ENCODE peak calls at places on chromosome 13, in nine cellular contexts. Z is OCI-LY7, J is fibroblast of mammary gland, V is upper lobe of right lung, S is tibial artery, I is tibial nerve, M is RWPE1, R is AG04450, B is omental fat pad. N is an unnamed sample.

GRCh38 chr13:110915874-110916670 is 1.2 kb upstream of the ANKRD10 start:
- DNase-seq in M (peak), I (no peak), V (no peak), Z (no peak), R (no peak), B (no peak), J (peak), S (no peak), N (no peak)

GRCh38 chr13:67186985-67187569 is 43.1 kb downstream of the PCDH9 start:
- DNase-seq in M (no peak), B (no peak), I (no peak), Z (no peak), S (no peak), R (no peak), V (no peak), J (no peak), N (no peak)

GRCh38 chr13:98795220-98795619 is 42.7 kb upstream of the SLC15A1 start:
- DNase-seq in J (no peak), M (no peak), R (no peak), V (no peak), S (no peak), Z (no peak), B (no peak), I (no peak), N (no peak)

GRCh38 chr13:21531475-21531874 is 72.4 kb upstream of the ZDHHC20 start:
- DNase-seq in V (no peak), I (no peak), M (no peak), Z (no peak), S (no peak), R (no peak), J (no peak), B (no peak), N (no peak)

GRCh38 chr13:75908137-75908536 is 272.0 kb downstream of the LMO7 start:
- DNase-seq in V (no peak), S (no peak), J (peak), Z (no peak), I (no peak), M (no peak), R (no peak), B (no peak), N (peak)

GRCh38 chr13:109704771-109705628 is 81.4 kb downstream of the IRS2 start:
- DNase-seq in M (peak), J (peak), B (no peak), Z (no peak), I (no peak), R (no peak), V (peak), S (peak), N (no peak)

GRCh38 chr13:43785681-43786471 is 896 bp downstream of the ENOX1 start:
- DNase-seq in V (peak), S (peak), B (peak), M (peak), Z (peak), J (peak), R (peak), I (peak), N (no peak)

GRCh38 chr13:43908156-43909126 is 28.7 kb downstream of the LACC1 start:
- DNase-seq in J (peak), B (no peak), V (no peak), M (peak), S (no peak), Z (peak), I (no peak), R (peak), N (no peak)

GRCh38 chr13:60790620-60791019 is 393.6 kb downstream of the TDRD3 start:
- DNase-seq in I (no peak), Z (no peak), J (no peak), R (no peak), M (no peak), B (no peak), S (peak), V (no peak), N (no peak)

GRCh38 chr13:114105351-114106225 is 26.8 kb downstream of the RASA3 start:
- DNase-seq in J (no peak), M (no peak), S (peak), V (peak), Z (no peak), R (no peak), I (peak), B (peak), N (no peak)

GRCh38 chr13:36212789-36213188 is 1.6 kb downstream of the SOHLH2 start:
- DNase-seq in I (no peak), R (no peak), M (no peak), V (no peak), J (no peak), B (no peak), Z (no peak), S (no peak), N (no peak)

GRCh38 chr13:40269086-40269485 is 397.4 kb downstream of the FOXO1 start:
- DNase-seq in J (peak), Z (no peak), M (no peak), I (no peak), S (no peak), R (no peak), V (no peak), B (no peak), N (no peak)

GRCh38 chr13:27783111-27783510 is 9.2 kb upstream of the GSX1 start:
- DNase-seq in I (no peak), J (no peak), B (no peak), S (no peak), M (peak), V (no peak), Z (no peak), R (no peak), N (no peak)

GRCh38 chr13:41054212-41054877 is 7.0 kb upstream of the WBP4 start:
- DNase-seq in B (no peak), S (no peak), J (peak), I (no peak), R (no peak), Z (peak), V (no peak), M (no peak), N (no peak)

GRCh38 chr13:107043016-107043957 is 475.4 kb upstream of the ARGLU1 start:
- DNase-seq in M (no peak), J (no peak), Z (no peak), R (no peak), S (no peak), B (no peak), V (no peak), I (no peak), N (no peak)

GRCh38 chr13:60397693-60398437 is 845 bp downstream of the TDRD3 start:
- DNase-seq in J (peak), B (peak), M (peak), Z (peak), R (peak), S (peak), V (peak), I (peak), N (no peak)

GRCh38 chr13:61052175-61052574 is 363.5 kb downstream of the PCDH20 start:
- DNase-seq in I (no peak), S (no peak), Z (no peak), R (no peak), B (no peak), J (no peak), M (no peak), V (no peak), N (no peak)

GRCh38 chr13:40164137-40164536 is 502.3 kb downstream of the FOXO1 start:
- DNase-seq in I (no peak), R (no peak), V (no peak), B (no peak), Z (no peak), M (peak), S (no peak), J (peak), N (no peak)

GRCh38 chr13:34369925-34370324 is 552.0 kb downstream of the RFC3 start:
- DNase-seq in J (no peak), S (no peak), B (no peak), R (no peak), Z (no peak), M (no peak), I (no peak), V (no peak), N (no peak)

GRCh38 chr13:41268764-41269163 is 5.4 kb upstream of the MTRF1 start:
- DNase-seq in V (no peak), J (peak), R (no peak), I (no peak), S (no peak), Z (peak), M (no peak), B (no peak), N (no peak)

GRCh38 chr13:99982741-99983400 is 1.3 kb downstream of the ZIC2 start:
- DNase-seq in M (no peak), I (no peak), S (no peak), Z (no peak), B (no peak), J (no peak), V (no peak), R (no peak), N (no peak)

GRCh38 chr13:75136151-75136550 is 345.8 kb downstream of the TBC1D4 start:
- DNase-seq in B (no peak), R (no peak), V (no peak), Z (no peak), I (no peak), J (no peak), M (no peak), S (no peak), N (no peak)

GRCh38 chr13:107642841-107643240 is 572.5 kb downstream of the LIG4 start:
- DNase-seq in Z (no peak), V (no peak), I (no peak), M (no peak), B (no peak), R (peak), J (no peak), S (no peak), N (no peak)

GRCh38 chr13:42992585-42993122 is 613 bp upstream of the EPSTI1 start:
- DNase-seq in V (no peak), M (no peak), R (no peak), I (no peak), S (no peak), J (no peak), B (no peak), Z (peak), N (no peak)

GRCh38 chr13:111399334-111399733 is 78.9 kb downstream of the TEX29 start:
- DNase-seq in I (no peak), J (no peak), V (no peak), M (no peak), Z (no peak), S (peak), R (no peak), B (no peak), N (no peak)

GRCh38 chr13:51912091-51912490 is 50.3 kb downstream of the CCDC70 start:
- DNase-seq in V (no peak), Z (peak), M (no peak), J (no peak), I (no peak), S (no peak), R (no peak), B (no peak), N (no peak)

GRCh38 chr13:51912511-51913225 is 50.9 kb downstream of the CCDC70 start:
- DNase-seq in B (no peak), S (no peak), J (no peak), M (no peak), Z (peak), V (no peak), I (no peak), R (no peak), N (no peak)

GRCh38 chr13:51914137-51914493 is 52.3 kb downstream of the CCDC70 start:
- DNase-seq in Z (no peak), R (no peak), I (no peak), B (no peak), S (no peak), M (no peak), J (no peak), V (no peak), N (no peak)

GRCh38 chr13:51916419-51916818 is 54.6 kb downstream of the CCDC70 start:
- DNase-seq in Z (no peak), I (no peak), J (no peak), M (no peak), B (no peak), S (no peak), V (no peak), R (no peak), N (no peak)

DNA sequence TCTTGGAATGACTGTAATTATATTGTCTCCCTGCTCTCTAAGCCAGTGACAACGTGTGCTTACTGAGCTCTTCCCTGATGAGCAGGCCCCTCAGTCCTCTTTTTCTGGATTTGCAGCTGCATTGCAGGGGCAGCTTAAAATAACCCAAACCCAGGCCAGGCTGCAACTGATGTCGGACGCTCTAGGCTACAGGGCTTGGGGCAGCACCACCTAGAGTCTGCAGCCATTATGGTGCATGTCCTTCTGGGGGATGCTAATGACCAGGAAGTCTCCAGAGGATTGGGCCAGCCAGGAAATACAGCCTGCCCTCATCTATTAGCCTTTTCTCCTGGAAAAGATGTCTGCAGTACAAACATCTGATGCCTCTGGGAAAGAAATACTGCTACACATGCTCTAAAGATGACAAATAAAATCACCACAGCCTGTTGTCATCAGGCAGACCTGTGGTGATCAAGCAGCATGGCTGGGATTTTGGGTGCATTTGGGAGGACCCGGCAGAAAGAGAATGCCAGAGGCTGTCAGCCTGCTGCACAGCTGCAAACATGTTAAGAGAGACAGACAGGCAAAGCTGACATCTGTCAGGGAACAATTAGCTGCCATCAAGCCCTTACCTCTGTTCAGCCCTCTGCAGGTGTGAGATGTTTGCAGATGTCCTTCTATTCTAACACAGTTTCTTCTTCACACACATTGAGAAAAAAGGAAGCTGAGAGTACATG is 51.8 kb downstream of the CCDC70 start:
- DNase-seq in J (no peak), V (no peak), I (no peak), R (no peak), S (no peak), Z (peak), M (no peak), B (no peak), N (no peak)
- TF ChIP-seq CTCF in J (no peak), V (no peak), I (no peak), R (no peak), S (no peak), Z (peak), M (no peak), B (no peak), N (no peak)

GRCh38 chr13:54733639-54734038 is 1705.0 kb downstream of the OLFM4 start:
- DNase-seq in S (no peak), J (no peak), R (no peak), B (no peak), Z (no peak), I (no peak), M (peak), V (no peak), N (no peak)
- TF ChIP-seq CTCF in S (no peak), J (no peak), R (no peak), B (no peak), Z (no peak), I (no peak), M (no peak), V (no peak), N (no peak)

GRCh38 chr13:82330499-82330898 is 1551.8 kb downstream of the SLITRK1 start:
- DNase-seq in B (no peak), I (no peak), S (no peak), R (no peak), J (peak), Z (peak), V (no peak), M (no peak), N (no peak)
- TF ChIP-seq CTCF in B (no peak), I (no peak), S (no peak), R (peak), J (peak), Z (peak), V (peak), M (no peak), N (no peak)

GRCh38 chr13:81480634-81481033 is 1139.7 kb upstream of the SPRY2 start:
- DNase-seq in V (no peak), R (no peak), S (no peak), B (no peak), I (no peak), Z (no peak), M (no peak), J (no peak), N (no peak)
- TF ChIP-seq CTCF in V (no peak), R (no peak), S (no peak), B (no peak), I (no peak), Z (no peak), M (no peak), J (no peak), N (no peak)

GRCh38 chr13:96141032-96141431 is 51.1 kb downstream of the HS6ST3 start:
- DNase-seq in V (no peak), S (no peak), B (no peak), I (no peak), Z (peak), J (peak), R (no peak), M (no peak), N (no peak)
- TF ChIP-seq CTCF in V (no peak), S (no peak), B (no peak), I (no peak), Z (peak), J (peak), R (peak), M (no peak), N (no peak)

GRCh38 chr13:23723463-23723862 is 153.3 kb downstream of the TNFRSF19 start:
- DNase-seq in R (peak), S (no peak), V (no peak), J (peak), I (no peak), B (no peak), Z (no peak), M (no peak), N (no peak)
- TF ChIP-seq CTCF in R (no peak), S (no peak), V (no peak), J (peak), I (no peak), B (no peak), Z (no peak), M (no peak), N (no peak)

DNA sequence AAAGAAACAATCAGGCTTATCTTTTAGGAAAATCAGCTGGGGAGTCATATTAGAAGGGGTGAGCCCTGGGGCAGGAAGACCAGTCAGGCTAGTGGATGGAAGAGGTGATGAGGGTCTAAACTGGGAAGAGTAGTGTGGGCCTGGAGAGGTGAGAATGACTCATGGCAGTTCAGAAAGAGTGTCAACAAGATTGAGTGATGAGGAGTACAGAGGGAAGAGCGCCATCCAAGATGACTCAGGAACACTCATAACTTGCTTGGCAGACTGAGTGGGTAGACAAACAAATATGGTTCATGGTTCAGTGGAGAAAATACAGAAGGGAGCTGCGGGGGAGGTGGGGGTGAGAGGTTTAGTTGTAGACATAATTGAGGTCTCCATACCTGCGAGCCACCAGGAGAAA is 17.3 kb upstream of the CLDN10 start:
- DNase-seq in J (peak), M (peak), I (no peak), V (no peak), R (no peak), S (no peak), Z (no peak), B (no peak), N (no peak)
- TF ChIP-seq CTCF in J (no peak), M (no peak), I (no peak), V (no peak), R (no peak), S (no peak), Z (no peak), B (no peak), N (no peak)

GRCh38 chr13:29260684-29261083 is 334.8 kb downstream of the SLC7A1 start:
- DNase-seq in J (no peak), Z (no peak), S (no peak), R (no peak), M (no peak), V (no peak), I (no peak), B (no peak), N (no peak)
- TF ChIP-seq CTCF in J (no peak), Z (peak), S (no peak), R (no peak), M (no peak), V (no peak), I (no peak), B (no peak), N (no peak)

GRCh38 chr13:45464687-45465453 is at the start of gene COG3:
- DNase-seq in V (peak), M (peak), S (peak), Z (peak), I (peak), R (peak), B (peak), J (peak), N (peak)
- TF ChIP-seq CTCF in V (no peak), M (peak), S (peak), Z (peak), I (no peak), R (peak), B (no peak), J (peak), N (peak)

GRCh38 chr13:113088691-113089020 is 16.9 kb upstream of the F7 start:
- DNase-seq in M (no peak), I (no peak), B (no peak), Z (no peak), J (no peak), V (peak), S (no peak), R (no peak), N (no peak)
- TF ChIP-seq CTCF in M (no peak), I (no peak), B (no peak), Z (no peak), J (no peak), V (no peak), S (no peak), R (no peak), N (no peak)